ENCODE peak calls at places on chromosomes 3 and 15, in five cellular contexts. H, C, O, T and Q are unnamed samples.

GRCh38 chr15:58330836-58331561 is 100.8 kb upstream of the LIPC start:
- DNase-seq in H (no peak), C (no peak), O (no peak), T (peak; percentile 6), Q (peak; percentile 19)

GRCh38 chr3:42610978-42611377 is 10.5 kb downstream of the NKTR start:
- DNase-seq in H (no peak), C (no peak), O (no peak), T (no peak), Q (no peak)

GRCh38 chr15:80957556-80957955 is 32.1 kb downstream of the MESD start:
- DNase-seq in H (peak; percentile 23), C (peak; percentile 59), O (peak; percentile 22), T (no peak), Q (no peak)

GRCh38 chr15:48520376-48521155 is 124.9 kb downstream of the FBN1 start:
- DNase-seq in H (peak; percentile 15), C (no peak), O (no peak), T (peak; percentile 6), Q (no peak)

GRCh38 chr3:84184937-84185336 is 773.9 kb upstream of the CADM2 start:
- DNase-seq in H (no peak), C (no peak), O (no peak), T (no peak), Q (no peak)

GRCh38 chr15:74233864-74234597 is 2.1 kb upstream of the CCDC33 start:
- DNase-seq in H (no peak), C (no peak), O (no peak), T (no peak), Q (no peak)

GRCh38 chr3:131731709-131732108 is 228.9 kb upstream of the MRPL3 start:
- DNase-seq in H (no peak), C (no peak), O (no peak), T (no peak), Q (no peak)

GRCh38 chr15:99305761-99306505 is 54.7 kb downstream of the LRRC28 start:
- DNase-seq in H (no peak), C (peak; percentile 89), O (peak; percentile 87), T (peak; percentile 82), Q (no peak)

GRCh38 chr15:31489801-31490646 is 163.4 kb downstream of the KLF13 start:
- DNase-seq in H (peak; percentile 60), C (peak; percentile 47), O (peak; percentile 62), T (peak; percentile 30), Q (peak; percentile 82)

GRCh38 chr3:46321461-46322104 is 32.3 kb upstream of the CCR2 start:
- DNase-seq in H (no peak), C (no peak), O (no peak), T (no peak), Q (peak; percentile 25)

GRCh38 chr15:68365140-68365745 is 66.7 kb downstream of the ITGA11 start:
- DNase-seq in H (no peak), C (no peak), O (no peak), T (no peak), Q (no peak)

GRCh38 chr3:129356756-129357425 is 71.5 kb downstream of the EFCAB12 start:
- DNase-seq in H (no peak), C (no peak), O (no peak), T (no peak), Q (no peak)

GRCh38 chr3:37143821-37144220 is 30.6 kb downstream of the LRRFIP2 start:
- DNase-seq in H (no peak), C (no peak), O (no peak), T (no peak), Q (no peak)

GRCh38 chr3:195269375-195270078 is 1.4 kb downstream of the XXYLT1 start:
- DNase-seq in H (peak; percentile 41), C (no peak), O (no peak), T (no peak), Q (peak; percentile 12)

GRCh38 chr3:195271116-195271858 is at the start of gene XXYLT1:
- DNase-seq in H (peak; percentile 92), C (peak; percentile 81), O (peak; percentile 80), T (peak; percentile 81), Q (peak; percentile 93)

GRCh38 chr3:195271859-195272243 is 892 bp upstream of the XXYLT1 start:
- DNase-seq in H (no peak), C (no peak), O (no peak), T (no peak), Q (no peak)

GRCh38 chr3:195270079-195270349 is 945 bp downstream of the XXYLT1 start:
- DNase-seq in H (no peak), C (no peak), O (no peak), T (no peak), Q (no peak)

DNA sequence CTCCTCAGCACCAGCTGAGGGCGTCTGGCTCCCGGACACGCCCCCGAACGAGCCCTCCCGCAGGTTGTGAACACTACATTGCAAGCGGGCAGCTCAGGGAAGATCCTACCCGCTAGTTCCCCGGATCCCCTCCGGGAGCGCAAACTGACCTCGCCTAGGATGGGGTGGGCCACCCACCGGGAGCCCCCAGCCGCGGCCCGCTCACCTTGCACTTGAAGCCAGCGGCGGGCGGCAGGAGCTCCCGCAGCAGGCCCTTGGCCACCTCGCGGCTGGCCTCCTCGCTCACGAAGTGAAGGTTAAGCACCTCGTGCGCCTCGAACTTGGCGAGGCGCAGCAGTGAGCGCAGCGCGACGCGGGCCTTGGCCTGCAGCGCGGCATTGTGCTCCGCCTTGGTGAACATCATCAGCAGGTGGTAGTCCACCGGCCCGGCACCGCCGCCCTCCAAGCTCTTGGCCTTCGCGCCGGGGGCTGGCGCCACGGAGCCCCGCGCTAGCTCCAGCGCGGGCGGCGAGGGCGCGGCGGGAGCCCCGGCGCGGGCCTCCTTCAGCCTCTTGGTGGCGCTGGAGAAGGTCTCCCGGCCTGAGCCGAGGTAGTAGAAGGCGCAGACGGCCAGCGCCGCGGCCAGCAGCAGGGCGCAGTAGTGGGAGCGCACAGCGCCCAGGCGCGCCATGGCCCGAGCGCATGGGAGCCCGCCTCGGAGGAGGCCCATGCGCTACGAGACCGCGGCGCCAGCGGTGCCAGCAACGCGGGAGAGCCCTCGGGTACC is 426 bp downstream of the XXYLT1 start:
- DNase-seq in H (peak; percentile 76), C (peak; percentile 70), O (peak; percentile 69), T (peak; percentile 45), Q (peak; percentile 84)
- H2AFZ ChIP-seq in H (peak overlapping the region; percentile 88), C (peak overlapping the region; percentile 84), O (peak overlapping the region; percentile 97), T (no peak overlapping the region), Q (peak overlapping the region; percentile 91)

GRCh38 chr15:90442423-90442822 is 54.4 kb downstream of the IQGAP1 start:
- DNase-seq in H (no peak), C (no peak), O (no peak), T (no peak), Q (no peak)

GRCh38 chr15:90441011-90441410 is 53.0 kb downstream of the IQGAP1 start:
- DNase-seq in H (no peak), C (no peak), O (no peak), T (no peak), Q (no peak)

GRCh38 chr15:90436952-90437351 is 48.9 kb downstream of the IQGAP1 start:
- DNase-seq in H (no peak), C (no peak), O (no peak), T (no peak), Q (peak; percentile 31)

GRCh38 chr15:90437516-90437915 is 49.5 kb downstream of the IQGAP1 start:
- DNase-seq in H (no peak), C (no peak), O (no peak), T (no peak), Q (no peak)

GRCh38 chr15:90439946-90440345 is 51.9 kb downstream of the IQGAP1 start:
- DNase-seq in H (no peak), C (no peak), O (no peak), T (no peak), Q (no peak)
- H3K36me3 ChIP-seq in H (peaks cover 25% of the 10 kb centered on the region), C (peaks cover 12% of the 10 kb centered on the region), O (peaks cover 29% of the 10 kb centered on the region), T (peaks cover 13% of the 10 kb centered on the region), Q (peaks cover 79% of the 10 kb centered on the region)

DNA sequence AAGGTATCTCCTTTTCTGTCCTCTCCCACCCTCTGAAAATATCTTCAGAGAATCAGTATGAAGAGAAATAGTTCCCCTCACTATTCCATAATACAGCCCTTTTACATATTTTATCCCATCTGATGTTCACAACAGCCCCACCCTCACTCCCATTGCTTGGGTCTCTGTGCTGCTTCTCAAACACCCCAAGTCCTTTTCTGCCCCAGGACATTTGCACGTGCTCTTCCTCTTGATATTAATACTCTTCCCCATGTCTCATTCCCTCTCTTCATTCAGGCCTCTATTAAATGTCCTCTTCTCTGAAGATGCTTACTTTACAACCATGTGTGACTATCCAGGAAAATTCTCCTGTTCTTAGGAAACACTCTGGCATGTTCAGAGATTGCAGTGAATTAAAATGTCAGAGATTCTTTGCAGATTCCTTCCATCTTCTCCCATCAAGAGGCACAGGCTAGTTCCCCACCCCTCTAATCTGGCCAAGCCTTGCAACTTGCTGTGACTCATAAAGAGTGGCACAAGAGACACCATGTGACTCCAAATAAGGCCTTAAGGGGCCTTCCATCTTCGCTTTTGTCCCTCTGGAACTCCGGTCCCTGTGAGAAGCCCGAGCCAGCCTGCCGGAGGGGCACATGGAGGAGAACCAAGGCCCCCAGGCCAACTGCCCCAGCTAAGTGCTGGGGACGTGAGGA is 128.5 kb downstream of the CHSY1 start:
- DNase-seq in H (no peak), C (peak; percentile 70), O (peak; percentile 67), T (no peak), Q (no peak)
- H3K4me1 ChIP-seq in H (peaks cover 17% of the 10 kb centered on the region), C (peaks cover 17% of the 10 kb centered on the region), O (peaks cover 28% of the 10 kb centered on the region), T (peaks cover 60% of the 10 kb centered on the region), Q (peaks cover 46% of the 10 kb centered on the region)

DNA sequence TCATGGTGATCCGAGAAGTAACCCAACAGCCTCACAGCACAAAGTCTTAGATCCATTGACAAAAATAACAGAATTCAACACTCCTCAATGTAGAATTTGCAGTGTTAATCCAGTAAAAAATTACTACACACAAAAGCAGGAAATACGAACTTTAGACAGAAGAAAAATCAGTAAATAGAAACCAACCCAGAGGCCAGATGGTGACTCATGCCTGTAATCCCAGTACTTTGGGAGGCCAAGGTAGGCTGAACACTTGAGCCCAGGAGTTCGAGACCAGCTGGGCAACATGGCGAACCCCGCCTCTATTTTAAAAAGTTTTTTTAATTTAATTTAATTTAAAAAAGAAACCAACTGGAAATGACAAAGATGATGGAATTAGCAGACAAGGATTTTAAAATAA is 36.1 kb downstream of the SELENOT start:
- DNase-seq in H (no peak), C (no peak), O (peak; percentile 24), T (no peak), Q (no peak)
- H2AFZ ChIP-seq in H (no peak overlapping the region), C (no peak overlapping the region), O (no peak overlapping the region), T (no peak overlapping the region), Q (no peak overlapping the region)

GRCh38 chr3:12909710-12910109 is 68.3 kb upstream of the RPL32 start:
- DNase-seq in H (no peak), C (no peak), O (no peak), T (no peak), Q (no peak)
- H3K36me3 ChIP-seq in H (peaks cover 96% of the 10 kb centered on the region), C (peaks cover 12% of the 10 kb centered on the region), O (peaks cover 66% of the 10 kb centered on the region), T (peaks cover 96% of the 10 kb centered on the region), Q (peaks cover 83% of the 10 kb centered on the region)